ENCODE peak calls at places on chromosomes 13 and 19, in four cellular contexts. X is MCF 10A, P is Calu3, O is heart right ventricle. Y is an unnamed sample.

GRCh38 chr19:12769689-12770088 is 5.7 kb downstream of the HOOK2 start:
- DNase-seq in P (no peak), O (no peak), X (no peak), Y (no peak)

GRCh38 chr13:39536906-39537305 is 66.1 kb downstream of the LHFPL6 start:
- DNase-seq in O (no peak), P (no peak), X (no peak), Y (no peak)

GRCh38 chr19:39199025-39199424 is 2.3 kb downstream of the NCCRP1 start:
- DNase-seq in X (no peak), O (no peak), P (no peak), Y (no peak)

GRCh38 chr13:98890186-98890585 is 87.7 kb downstream of the DOCK9 start:
- DNase-seq in X (peak; percentile 85), P (no peak), O (no peak), Y (no peak)

GRCh38 chr13:57633950-57634828 is 2.6 kb downstream of the PCDH17 start:
- DNase-seq in X (no peak), O (peak; percentile 20), P (no peak), Y (no peak)

GRCh38 chr13:49213539-49213938 is 6.6 kb upstream of the MLNR start:
- DNase-seq in P (no peak), X (no peak), O (no peak), Y (no peak)

GRCh38 chr13:24080134-24080533 is 80.4 kb upstream of the SPATA13 start:
- DNase-seq in P (no peak), X (no peak), O (no peak), Y (no peak)

GRCh38 chr13:104111031-104111430 is 1044.8 kb upstream of the SLC10A2 start:
- DNase-seq in P (no peak), X (no peak), O (no peak), Y (no peak)

GRCh38 chr13:72782717-72783116 is 784 bp downstream of the PIBF1 start:
- DNase-seq in P (no peak), X (no peak), O (no peak), Y (peak; percentile 6)

GRCh38 chr13:82654851-82655517 is 1227.3 kb downstream of the SLITRK1 start:
- DNase-seq in O (peak; percentile 61), P (no peak), X (peak; percentile 75), Y (no peak)

DNA sequence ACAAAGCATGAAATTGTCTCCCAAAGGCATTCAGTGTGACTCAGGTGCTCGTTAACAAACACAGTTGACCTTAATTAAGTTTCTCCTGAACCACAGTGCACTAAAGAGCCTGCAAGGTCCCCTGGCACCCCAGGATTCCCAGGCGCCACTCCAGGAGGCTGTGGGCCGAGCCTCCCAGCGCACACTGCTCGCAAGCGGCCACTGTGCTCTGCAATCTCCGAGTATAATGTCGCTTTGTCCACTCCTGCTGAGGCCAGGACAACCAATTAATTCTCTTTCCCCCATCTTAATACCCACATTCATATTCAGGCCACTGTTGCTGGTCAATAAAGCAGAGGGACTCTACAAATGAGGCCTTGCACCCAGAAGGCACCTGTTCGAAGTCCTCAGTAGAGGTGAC is 8.8 kb downstream of the RAB20 start:
- DNase-seq in P (no peak), O (no peak), X (no peak), Y (no peak)
- TF ChIP-seq CTCF in P (no peak), O (no peak), X (no peak), Y (no peak)

GRCh38 chr13:47459512-47459911 is 541.6 kb downstream of the SUCLA2 start:
- DNase-seq in P (no peak), O (no peak), X (peak; percentile 17), Y (no peak)

GRCh38 chr13:47454986-47455385 is 546.1 kb downstream of the SUCLA2 start:
- DNase-seq in O (no peak), P (no peak), X (peak; percentile 11), Y (no peak)

GRCh38 chr13:47457631-47458030 is 543.4 kb downstream of the SUCLA2 start:
- DNase-seq in P (no peak), X (peak; percentile 73), O (no peak), Y (no peak)

DNA sequence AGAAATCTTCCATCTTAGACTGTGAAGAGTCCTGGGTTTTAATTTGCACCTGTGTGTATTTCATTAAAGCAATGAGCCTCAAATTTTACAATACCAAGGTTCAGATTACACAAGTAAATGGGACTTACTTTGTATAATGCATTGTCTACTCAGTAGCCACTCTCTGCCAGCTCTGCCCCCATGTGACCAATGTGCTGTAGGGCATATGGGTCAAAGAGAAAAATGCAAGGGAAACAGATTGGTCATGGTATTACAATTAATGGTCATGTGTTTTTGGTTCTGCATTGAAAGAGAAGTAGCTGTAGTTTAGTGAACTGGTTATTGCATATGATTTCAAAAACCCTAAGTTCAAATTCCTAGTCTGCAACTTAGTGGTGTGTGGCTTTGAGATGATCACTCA is 545.5 kb downstream of the SUCLA2 start:
- DNase-seq in X (peak; percentile 33), O (no peak), P (peak; percentile 9), Y (no peak)
- TF ChIP-seq CTCF in X (no peak), O (no peak), P (no peak), Y (peak; percentile 2)

DNA sequence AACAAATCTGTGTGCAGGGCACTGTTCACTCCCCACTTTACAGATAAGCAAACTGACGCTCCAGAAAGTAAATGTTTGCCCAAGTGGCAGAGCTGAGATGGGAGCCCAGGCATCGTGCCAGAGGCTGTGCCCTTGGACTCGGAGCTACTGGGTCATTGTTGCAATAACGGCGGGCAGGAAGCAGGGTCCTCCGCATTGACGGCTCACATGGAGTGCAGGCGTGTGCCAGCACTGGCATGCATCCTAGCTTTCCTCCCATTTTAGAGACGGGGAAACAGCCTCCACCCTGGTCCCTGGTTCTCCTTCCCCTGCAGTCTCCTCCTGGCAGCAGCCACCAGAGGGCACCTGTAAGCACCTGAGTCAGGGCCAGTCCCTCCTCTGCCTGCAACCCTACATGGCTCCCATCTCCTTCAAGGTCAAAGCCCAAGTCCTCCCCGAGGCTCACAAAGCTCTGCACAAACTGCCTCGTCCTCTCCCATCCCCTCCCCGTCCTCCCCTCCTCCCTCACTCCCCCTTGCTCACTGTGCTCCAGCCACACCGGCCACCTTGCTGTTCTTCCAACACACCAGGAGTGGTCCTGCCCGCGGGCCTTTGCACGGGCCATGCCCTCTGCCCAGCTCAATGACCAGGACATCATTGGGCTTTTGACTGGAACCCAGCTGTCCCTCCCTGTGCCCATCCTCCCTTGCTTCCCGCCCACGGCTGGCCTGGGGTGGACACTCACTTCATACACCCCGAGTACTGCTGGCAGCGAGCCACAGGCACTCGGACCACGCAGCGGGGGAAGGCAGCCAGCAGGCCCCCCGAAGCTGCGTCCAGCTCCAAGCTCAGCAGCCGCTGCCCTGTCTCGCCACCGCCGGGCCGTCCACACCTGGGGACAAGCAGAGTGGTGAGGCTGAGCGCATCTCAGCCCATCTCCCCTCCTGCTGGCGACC is 7.7 kb upstream of the LRG1 start:
- DNase-seq in O (no peak), X (peak; percentile 54), P (peak; percentile 51), Y (no peak)
- TF ChIP-seq CTCF in O (peak; percentile 37), X (peak; percentile 40), P (peak; percentile 21), Y (peak; percentile 49)

DNA sequence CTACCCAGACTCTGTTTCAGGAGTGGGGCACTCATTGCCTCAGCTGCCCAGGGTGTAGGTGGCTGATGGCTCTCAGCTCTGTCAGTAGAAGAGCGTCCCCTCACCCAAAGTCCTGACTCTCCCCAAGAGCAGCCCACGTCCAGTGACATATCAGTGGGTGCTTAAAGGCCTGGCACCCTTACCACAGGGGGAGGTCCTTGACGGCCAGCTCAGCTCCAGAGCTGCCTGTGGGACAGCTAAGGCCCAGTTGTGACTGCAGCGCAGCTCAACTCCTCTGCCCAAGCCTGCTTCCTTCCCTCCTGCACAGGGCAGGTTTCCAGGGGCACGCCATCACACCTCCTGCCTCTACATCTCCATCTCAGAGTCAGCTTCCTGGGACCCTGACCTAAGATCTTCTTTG is 32.4 kb downstream of the GRIK5 start:
- DNase-seq in O (peak; percentile 42), X (no peak), P (no peak), Y (no peak)
- TF ChIP-seq CTCF in O (no peak), X (no peak), P (no peak), Y (no peak)

DNA sequence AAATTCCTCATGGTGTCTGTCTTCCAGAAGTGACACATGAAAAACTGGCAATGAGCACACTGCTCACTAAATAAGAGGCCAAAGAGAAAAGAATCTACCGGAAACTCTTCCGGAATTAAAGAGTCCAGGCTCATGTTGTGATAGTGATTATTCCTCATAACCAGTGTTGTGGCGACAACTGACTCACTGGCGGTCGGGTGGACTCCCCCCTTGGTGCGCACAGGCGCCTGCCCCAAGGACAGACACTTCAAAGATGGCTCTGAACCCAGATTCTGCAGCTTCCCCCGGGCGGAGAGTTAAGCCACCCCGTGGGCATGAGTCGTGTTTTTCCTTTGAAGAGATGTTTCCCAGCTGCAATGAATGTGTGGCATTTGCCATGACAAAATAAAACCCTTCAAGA is 10.3 kb downstream of the IL17D start:
- DNase-seq in X (no peak), P (no peak), O (no peak), Y (peak; percentile 11)
- TF ChIP-seq CTCF in X (no peak), P (no peak), O (no peak), Y (no peak)

GRCh38 chr19:53537523-53538377 is at the start of gene ZNF331:
- DNase-seq in O (peak; percentile 84), P (no peak), X (peak; percentile 52), Y (peak; percentile 80)
- TF ChIP-seq CTCF in O (peak; percentile 22), P (no peak), X (no peak), Y (peak; percentile 13)

DNA sequence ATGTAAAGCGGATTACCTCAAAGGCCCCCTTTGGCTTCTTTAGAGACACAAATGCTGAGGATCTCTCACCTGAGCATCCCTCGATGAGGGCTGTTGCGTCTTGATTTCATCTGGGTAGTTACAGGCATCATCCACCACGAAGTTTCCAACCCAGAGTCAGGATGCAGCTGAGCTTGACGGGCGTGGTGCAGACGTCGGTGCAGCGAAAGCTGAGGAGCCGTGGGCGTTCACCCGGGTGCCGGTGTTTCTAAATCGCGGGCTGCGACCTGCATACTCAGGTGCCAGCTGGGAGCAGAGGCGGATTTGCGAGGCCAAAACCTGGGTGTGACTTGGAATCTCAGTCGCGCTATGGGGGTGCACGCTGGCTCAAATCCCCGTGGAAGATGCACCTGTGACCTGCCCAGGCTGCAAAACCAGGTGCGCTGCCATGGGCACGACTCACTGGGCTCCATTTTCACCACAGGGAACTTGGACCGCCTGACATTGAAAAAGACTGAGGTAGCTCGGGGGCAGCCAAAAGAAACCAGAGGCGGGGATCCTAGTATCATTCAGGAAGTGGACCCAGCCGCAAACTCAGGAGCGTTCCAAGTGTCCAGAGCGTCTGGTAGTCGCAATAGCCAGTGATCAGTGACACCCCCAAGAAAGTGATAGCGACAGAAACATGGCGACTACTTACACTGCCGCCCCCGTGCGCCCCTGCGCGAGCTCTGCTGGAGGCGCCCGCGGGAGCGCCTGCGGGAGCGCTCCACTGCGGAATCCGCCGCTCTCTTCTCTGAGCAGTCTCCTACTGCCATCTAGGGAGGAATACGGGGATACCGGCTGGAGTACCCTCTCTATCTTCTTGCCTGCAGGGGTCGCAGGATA is 36.4 kb upstream of the IGFL4 start:
- DNase-seq in O (no peak), X (peak; percentile 89), P (peak; percentile 86), Y (peak; percentile 75)
- TF ChIP-seq CTCF in O (peak; percentile 72), X (peak; percentile 98), P (peak; percentile 98), Y (peak; percentile 49)

GRCh38 chr19:1166872-1167573 is 7.0 kb downstream of the SBNO2 start:
- DNase-seq in P (no peak), O (no peak), X (peak; percentile 38), Y (no peak)
- TF ChIP-seq CTCF in P (no peak), O (no peak), X (no peak), Y (no peak)

Y was measured in GM13977.